ENCODE peak calls at places on chromosomes 16 and 17, in ten cellular contexts. R is endothelial cell, S is right lobe of liver, X is GM06990, Q is omental fat pad, Z is fibroblast of the aortic adventitia, D is testis, E is AG10803, J is astrocyte of the spinal cord, B is fibroblast of pulmonary artery. V is an unnamed sample.

GRCh38 chr17:74307984-74308773 is 17.8 kb upstream of the KIF19 start:
- DNase-seq in Q (no peak), Z (peak), R (peak), X (no peak), J (no peak), S (peak), B (peak), D (peak), E (no peak), V (no peak)

GRCh38 chr17:34616148-34616547 is 36.8 kb downstream of the TMEM132E start:
- DNase-seq in S (no peak), E (no peak), D (no peak), X (no peak), R (no peak), Q (no peak), B (no peak), J (no peak), Z (no peak), V (no peak)

GRCh38 chr17:46796080-46796479 is 22.4 kb downstream of the WNT3 start:
- DNase-seq in B (no peak), J (no peak), Q (no peak), R (no peak), S (no peak), D (no peak), X (no peak), Z (no peak), E (no peak), V (no peak)

GRCh38 chr17:41335747-41336146 is 14.9 kb downstream of the KRT33A start:
- DNase-seq in X (no peak), J (no peak), Z (no peak), B (no peak), R (no peak), D (no peak), Q (no peak), S (no peak), E (no peak), V (no peak)

GRCh38 chr17:78974635-78975591 is 4.8 kb downstream of the LGALS3BP start:
- DNase-seq in J (peak), Z (peak), E (peak), B (peak), R (no peak), Q (no peak), X (no peak), S (peak), D (peak), V (no peak)

GRCh38 chr17:42845556-42845917 is 1.2 kb downstream of the AOC2 start:
- DNase-seq in J (no peak), D (no peak), Q (no peak), X (no peak), E (no peak), R (no peak), S (no peak), B (no peak), Z (no peak), V (no peak)

GRCh38 chr17:2024572-2025219 is 438 bp downstream of the RTN4RL1 start:
- DNase-seq in Z (no peak), X (no peak), B (no peak), D (no peak), E (no peak), R (no peak), S (no peak), J (no peak), Q (no peak), V (peak)

GRCh38 chr17:72399608-72400487 is 279.0 kb downstream of the SOX9 start:
- DNase-seq in X (no peak), R (no peak), E (no peak), Z (no peak), Q (no peak), J (no peak), S (no peak), B (no peak), D (no peak), V (no peak)

GRCh38 chr16:31693733-31694132 is 166.0 kb downstream of the AHSP start:
- DNase-seq in D (no peak), Z (no peak), R (no peak), E (no peak), B (no peak), X (no peak), S (no peak), Q (no peak), J (no peak), V (no peak)

GRCh38 chr16:75931043-75931442 is 204.8 kb upstream of the CPHXL start:
- DNase-seq in R (no peak), S (no peak), E (no peak), Z (peak), D (no peak), B (no peak), J (peak), Q (no peak), X (no peak), V (peak)

GRCh38 chr17:2295575-2295974 is 8.0 kb downstream of the SMG6 start:
- DNase-seq in S (no peak), E (no peak), R (no peak), B (no peak), Q (no peak), J (no peak), X (no peak), D (no peak), Z (no peak), V (peak)

GRCh38 chr17:79997004-79997673 is 38.5 kb downstream of the TBC1D16 start:
- DNase-seq in J (no peak), E (no peak), D (no peak), R (no peak), Z (no peak), Q (no peak), S (no peak), B (no peak), X (peak), V (no peak)

GRCh38 chr16:89779231-89779912 is 37.1 kb downstream of the FANCA start:
- DNase-seq in R (no peak), Q (no peak), D (no peak), J (no peak), B (no peak), E (no peak), S (no peak), X (no peak), Z (no peak), V (no peak)

DNA sequence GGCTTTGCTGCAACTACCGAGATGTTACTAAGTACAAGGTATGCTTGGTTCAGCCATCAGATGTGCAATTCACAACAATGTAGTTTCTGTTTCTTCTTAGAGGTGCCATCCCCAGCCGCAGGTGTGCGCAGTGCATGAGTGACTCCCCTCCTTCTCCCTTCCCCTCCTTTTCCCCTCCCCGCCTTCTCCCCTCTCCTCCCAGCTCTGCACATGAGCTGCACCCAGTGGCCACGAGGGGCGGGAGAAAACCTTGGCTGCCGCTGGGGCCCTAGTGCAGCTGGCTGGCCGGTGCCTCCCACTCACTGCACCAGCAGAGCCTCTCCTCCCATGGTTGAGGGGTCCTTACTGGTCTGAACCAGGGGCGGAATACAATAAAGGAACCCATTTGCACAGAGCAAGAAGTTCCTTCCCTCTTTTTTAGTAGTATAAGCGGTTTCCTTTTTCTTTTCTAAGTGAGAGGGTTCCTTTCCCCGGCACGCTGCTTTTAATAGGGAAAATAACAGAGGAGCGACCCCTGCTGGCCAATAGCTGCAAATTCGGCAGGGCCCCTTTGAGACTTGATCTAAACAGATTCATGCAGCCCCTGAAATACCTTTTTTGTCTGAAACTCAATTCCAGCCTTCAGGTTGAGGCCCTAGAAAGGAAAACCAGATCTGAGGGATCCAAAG is 7.8 kb upstream of the CCL15 start:
- DNase-seq in Z (peak), E (no peak), R (no peak), S (no peak), X (peak), D (peak), J (no peak), Q (no peak), B (peak), V (no peak)
- TF ChIP-seq CTCF in Z (peak), E (peak), R (peak), S (peak), X (peak), D (peak), J (peak), Q (no peak), B (peak), V (peak)

DNA sequence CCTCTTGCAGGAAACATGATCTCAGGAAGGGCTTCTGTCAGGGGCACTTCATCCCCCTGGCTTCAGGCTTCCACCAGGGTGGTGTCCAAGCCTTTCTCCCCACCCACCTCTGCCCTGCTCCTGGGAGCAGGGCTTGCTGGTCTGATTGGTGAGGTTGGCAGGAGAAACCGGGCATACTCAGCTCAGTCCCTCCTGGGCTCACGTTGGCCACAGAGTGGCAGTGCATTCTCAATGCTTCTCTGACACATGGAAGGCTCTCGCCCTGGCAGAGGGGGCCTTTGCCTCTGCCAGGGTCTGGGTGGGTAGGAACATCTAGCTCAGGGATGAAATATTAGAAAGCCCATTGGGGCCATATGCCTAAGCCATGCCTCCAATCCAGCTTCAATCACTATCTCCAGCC is 142.8 kb downstream of the AXIN2 start:
- DNase-seq in S (no peak), X (no peak), B (no peak), Z (no peak), D (no peak), R (no peak), J (no peak), Q (no peak), E (no peak), V (no peak)
- TF ChIP-seq CTCF in S (peak), X (no peak), B (peak), Z (no peak), D (no peak), R (no peak), J (peak), Q (no peak), E (peak), V (no peak)

DNA sequence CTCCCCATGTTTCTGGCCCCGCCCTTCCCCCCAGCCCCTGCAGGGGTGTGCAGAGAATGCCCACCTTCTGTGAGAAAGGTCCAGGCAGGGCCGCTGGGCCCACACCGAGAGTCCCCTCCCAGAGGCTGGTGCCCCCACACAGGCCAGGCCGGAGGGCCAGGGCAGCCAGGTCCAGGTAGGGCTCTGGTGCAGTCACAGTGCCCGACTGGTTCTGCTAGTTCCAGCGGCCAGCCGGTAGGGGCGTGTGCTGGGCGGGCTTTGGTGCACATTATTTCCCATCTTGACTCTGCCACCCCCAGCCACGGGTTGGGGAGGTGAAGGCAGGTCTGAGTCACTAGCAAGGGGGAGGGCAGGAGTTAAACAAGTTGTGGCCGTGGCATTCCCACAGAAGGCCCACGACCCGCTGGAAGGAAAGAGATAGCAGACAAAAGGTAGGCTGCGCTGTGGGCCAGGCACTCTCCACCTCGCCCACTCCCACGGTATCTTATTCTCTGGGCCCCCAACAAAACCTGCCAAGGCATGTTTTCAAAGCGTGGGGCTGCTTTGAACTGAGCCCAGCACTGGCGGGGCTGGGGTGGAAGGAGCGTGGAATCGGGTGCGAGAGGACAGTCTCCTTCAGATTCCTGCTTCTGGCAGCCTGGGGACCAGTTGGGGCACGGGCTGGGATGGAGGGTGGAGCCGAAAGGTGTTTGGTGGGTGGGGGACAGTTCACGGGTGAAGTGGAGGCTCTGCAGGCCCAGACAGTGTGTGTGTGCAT is 1.9 kb downstream of the EPN3 start:
- DNase-seq in R (no peak), E (no peak), B (peak), Z (no peak), X (no peak), S (no peak), D (no peak), Q (no peak), J (no peak), V (no peak)
- TF ChIP-seq CTCF in R (peak), E (peak), B (peak), Z (peak), X (peak), S (no peak), D (no peak), Q (no peak), J (peak), V (peak)

DNA sequence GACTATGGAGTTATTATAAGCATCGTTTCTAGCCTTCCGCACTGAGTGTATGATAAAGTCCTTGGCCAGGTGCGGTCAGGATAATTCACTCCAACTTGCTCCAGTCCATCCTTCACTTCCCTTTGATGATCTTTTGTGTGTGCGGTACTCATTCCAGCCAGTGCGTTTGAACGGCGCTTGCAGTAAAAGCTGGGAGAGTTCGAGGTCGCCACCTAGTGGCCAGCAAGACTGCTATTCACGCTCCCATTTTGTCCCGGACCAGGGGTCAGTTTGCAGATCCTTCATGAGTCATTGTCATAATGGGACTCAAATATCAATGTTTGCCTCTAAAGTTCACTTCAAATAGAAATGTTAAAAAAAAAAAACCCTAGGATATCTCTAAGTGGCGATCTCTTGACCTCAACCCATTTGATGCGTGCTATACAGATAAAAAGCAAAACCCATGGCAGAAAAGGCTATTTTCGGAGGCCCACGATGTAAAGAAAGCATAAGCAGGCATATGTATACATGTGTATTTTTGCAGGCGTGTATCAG is 417.1 kb downstream of the TMEM114 start:
- DNase-seq in J (peak), D (peak), R (peak), X (no peak), S (peak), Q (peak), E (peak), Z (peak), B (peak), V (peak)
- TF ChIP-seq CTCF in J (peak), D (peak), R (peak), X (peak), S (peak), Q (peak), E (peak), Z (peak), B (peak), V (peak)

GRCh38 chr17:76179496-76180467 is 38.7 kb upstream of the FOXJ1 start:
- DNase-seq in B (peak), Z (peak), X (no peak), J (no peak), D (no peak), E (peak), S (no peak), R (no peak), Q (no peak), V (peak)
- TF ChIP-seq CTCF in B (peak), Z (peak), X (peak), J (no peak), D (peak), E (no peak), S (no peak), R (no peak), Q (no peak), V (peak)

GRCh38 chr16:64983983-64984382 is 137.9 kb downstream of the CDH11 start:
- DNase-seq in J (peak), Z (peak), X (no peak), R (peak), Q (no peak), E (peak), D (peak), B (peak), S (no peak), V (peak)

GRCh38 chr16:64982581-64982980 is 139.3 kb downstream of the CDH11 start:
- DNase-seq in X (no peak), E (peak), Q (no peak), J (no peak), D (no peak), Z (peak), B (no peak), S (no peak), R (no peak), V (no peak)

GRCh38 chr16:64989050-64989449 is 132.8 kb downstream of the CDH11 start:
- DNase-seq in J (no peak), B (no peak), E (no peak), R (no peak), S (no peak), Z (no peak), X (no peak), D (no peak), Q (no peak), V (no peak)

GRCh38 chr16:64981568-64982281 is 140.1 kb downstream of the CDH11 start:
- DNase-seq in X (no peak), S (no peak), B (no peak), J (no peak), E (no peak), R (no peak), D (no peak), Z (peak), Q (no peak), V (no peak)

GRCh38 chr16:64983226-64983625 is 138.6 kb downstream of the CDH11 start:
- DNase-seq in B (no peak), D (peak), R (no peak), S (no peak), Q (no peak), Z (no peak), J (no peak), E (peak), X (no peak), V (no peak)
- TF ChIP-seq CTCF in B (no peak), D (no peak), R (no peak), S (no peak), Q (no peak), Z (no peak), J (no peak), E (no peak), X (no peak), V (no peak)

GRCh38 chr17:66795486-66795885 is 39.4 kb upstream of the CACNG5 start:
- DNase-seq in E (no peak), S (no peak), Z (no peak), D (no peak), R (no peak), Q (no peak), X (no peak), J (no peak), B (no peak), V (no peak)

GRCh38 chr17:66803474-66803951 is 31.4 kb upstream of the CACNG5 start:
- DNase-seq in X (no peak), R (no peak), B (no peak), Z (no peak), J (no peak), D (no peak), E (no peak), S (no peak), Q (no peak), V (no peak)

GRCh38 chr17:66805567-66805966 is 29.4 kb upstream of the CACNG5 start:
- DNase-seq in J (no peak), Z (no peak), B (no peak), E (no peak), X (no peak), S (no peak), D (no peak), R (no peak), Q (no peak), V (no peak)

DNA sequence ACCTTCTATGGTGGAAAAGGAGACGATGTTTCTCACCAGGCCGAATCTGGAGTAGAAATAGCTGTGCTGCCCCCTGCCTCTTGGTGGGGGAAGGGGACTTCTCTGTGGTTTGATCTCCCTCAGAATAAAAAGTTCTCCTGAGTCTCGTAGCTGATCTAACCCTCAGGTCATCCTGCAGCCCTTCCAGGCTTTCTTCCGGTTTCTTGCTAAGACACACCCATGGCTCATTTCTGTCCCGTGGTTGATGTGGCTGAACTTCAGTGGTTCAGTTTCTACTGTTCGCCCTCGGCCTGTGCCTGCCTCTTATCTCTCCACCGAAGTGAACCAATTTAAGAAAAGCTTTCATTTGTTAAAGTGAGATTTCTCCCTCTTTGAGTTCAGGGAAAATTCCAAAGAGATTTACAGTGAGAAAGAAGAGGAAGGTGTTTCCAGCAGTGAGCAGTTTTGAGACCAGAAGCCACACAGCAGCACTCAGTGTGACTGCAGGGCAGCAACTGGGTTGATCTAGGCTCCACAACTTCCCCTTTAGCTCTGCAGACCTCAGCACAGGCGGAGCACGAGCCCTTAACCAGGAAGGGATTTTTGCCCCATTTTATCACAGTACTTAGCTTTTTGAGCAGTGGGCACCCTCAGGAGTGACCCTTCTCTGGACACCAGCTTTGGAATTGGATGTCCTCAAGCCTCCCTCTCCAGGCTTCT is 34.9 kb upstream of the CACNG5 start:
- DNase-seq in D (peak), Z (peak), X (no peak), R (no peak), E (no peak), J (no peak), S (no peak), Q (no peak), B (no peak), V (no peak)
- TF ChIP-seq CTCF in D (no peak), Z (no peak), X (no peak), R (no peak), E (no peak), J (no peak), S (no peak), Q (no peak), B (no peak), V (no peak)